ENCODE peak calls at places on chromosomes 6 and 20, in nine cellular contexts. H is AG10803, E is stomach, K is neural progenitor cell, V is H7, D is fibroblast of mammary gland, C is PC-3, A is GM12865, I is H1. M is an unnamed sample.

GRCh38 chr6:28838289-28838633 is 85.5 kb downstream of the TRIM27 start:
- DNase-seq in A (peak), I (no peak), E (peak), C (peak), V (no peak), K (peak), H (no peak), D (peak), M (peak)

GRCh38 chr6:119856136-119856535 is 506.6 kb upstream of the MAN1A1 start:
- DNase-seq in K (no peak), C (peak), I (no peak), E (no peak), H (no peak), V (no peak), D (no peak), A (peak), M (no peak)

GRCh38 chr6:28537509-28538140 is 11.9 kb downstream of the GPX5 start:
- DNase-seq in K (peak), I (peak), D (peak), E (no peak), A (peak), V (no peak), C (peak), H (no peak), M (no peak)

GRCh38 chr6:13765570-13765969 is 48.8 kb downstream of the MCUR1 start:
- DNase-seq in H (peak), D (peak), A (no peak), E (no peak), C (peak), I (no peak), K (no peak), V (no peak), M (no peak)

GRCh38 chr6:46011241-46012085 is 4.2 kb downstream of the CLIC5 start:
- DNase-seq in C (no peak), H (no peak), D (no peak), K (no peak), V (no peak), A (peak), E (peak), I (no peak), M (no peak)

GRCh38 chr6:19210849-19211590 is 626.1 kb upstream of the ID4 start:
- DNase-seq in H (no peak), V (peak), I (peak), E (no peak), D (no peak), A (peak), C (peak), K (peak), M (no peak)

GRCh38 chr6:112560651-112561050 is 213.5 kb downstream of the RFPL4B start:
- DNase-seq in E (no peak), D (no peak), K (peak), V (no peak), C (peak), A (peak), I (no peak), H (no peak), M (no peak)

GRCh38 chr6:144373195-144373594 is 88.1 kb downstream of the UTRN start:
- DNase-seq in D (no peak), V (no peak), A (no peak), I (no peak), H (no peak), K (no peak), E (no peak), C (no peak), M (no peak)

GRCh38 chr6:2505624-2506023 is 245.1 kb downstream of the MYLK4 start:
- DNase-seq in V (peak), H (no peak), K (peak), A (peak), I (no peak), D (peak), C (peak), E (no peak), M (no peak)

GRCh38 chr20:58630063-58630462 is 21.0 kb upstream of the STX16 start:
- DNase-seq in V (no peak), A (no peak), D (peak), E (no peak), H (peak), K (no peak), I (no peak), C (peak), M (no peak)

GRCh38 chr20:25058797-25059486 is 1.0 kb upstream of the ACSS1 start:
- DNase-seq in A (peak), V (peak), H (no peak), E (peak), C (peak), I (no peak), K (peak), D (no peak), M (no peak)

GRCh38 chr6:91697010-91697694 is 1110.3 kb upstream of the MAP3K7 start:
- DNase-seq in V (no peak), K (no peak), D (no peak), A (no peak), E (no peak), H (no peak), I (no peak), C (peak), M (no peak)

GRCh38 chr6:99814230-99814928 is 179.6 kb downstream of the MCHR2 start:
- DNase-seq in K (no peak), A (no peak), E (no peak), C (no peak), D (no peak), I (no peak), H (no peak), V (no peak), M (no peak)

GRCh38 chr20:6388666-6389197 is 265.9 kb upstream of the FERMT1 start:
- DNase-seq in V (no peak), D (no peak), E (no peak), C (no peak), K (no peak), A (no peak), I (no peak), H (no peak), M (no peak)

GRCh38 chr20:63191400-63191799 is 24.5 kb downstream of the YTHDF1 start:
- DNase-seq in V (no peak), H (no peak), E (peak), A (no peak), C (peak), D (no peak), K (no peak), I (no peak), M (no peak)

GRCh38 chr6:7098974-7099373 is 8.8 kb upstream of the RREB1 start:
- DNase-seq in D (no peak), K (no peak), E (no peak), I (no peak), V (no peak), H (no peak), C (no peak), A (no peak), M (no peak)

DNA sequence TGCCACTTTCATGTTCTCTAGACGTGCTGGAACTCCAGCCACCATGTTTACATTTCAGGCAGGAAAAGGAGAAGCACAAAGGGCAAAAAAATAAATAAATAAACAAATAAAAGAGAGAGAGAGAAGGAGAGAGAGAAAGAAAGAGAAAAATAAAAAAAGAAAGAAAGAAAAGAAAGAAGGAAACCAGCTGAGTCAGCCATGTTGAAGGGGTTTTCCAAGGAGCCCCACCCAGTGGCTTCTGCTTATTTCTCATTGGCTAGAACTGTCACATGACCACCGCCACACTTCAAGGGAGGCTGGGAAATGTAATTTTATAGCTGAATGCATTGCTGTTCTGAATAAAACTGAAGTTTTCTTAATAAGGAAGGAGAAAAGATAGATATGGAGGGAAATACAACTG is 71.1 kb downstream of the BFSP1 start:
- DNase-seq in C (no peak), K (no peak), A (no peak), H (no peak), V (no peak), D (no peak), I (no peak), E (no peak), M (no peak)
- H3K4me3 ChIP-seq in C (no peak), K (no peak), A (no peak), H (no peak), V (no peak), D (no peak), I (no peak), E (no peak), M (no peak)

GRCh38 chr20:33068251-33068939 is 11.0 kb upstream of the BPIFB4 start:
- DNase-seq in A (no peak), K (no peak), I (no peak), V (no peak), C (no peak), E (no peak), D (no peak), H (no peak), M (no peak)
- H3K4me3 ChIP-seq in A (no peak), K (no peak), I (no peak), V (no peak), C (no peak), E (no peak), D (no peak), H (no peak), M (no peak)

GRCh38 chr6:89117285-89118108 is at the start of gene SRSF12:
- DNase-seq in H (peak), V (peak), I (no peak), A (peak), C (no peak), E (peak), K (peak), D (no peak), M (no peak)

GRCh38 chr6:89116702-89117101 is 1.2 kb downstream of the SRSF12 start:
- DNase-seq in C (no peak), I (no peak), K (no peak), V (peak), H (no peak), D (no peak), E (no peak), A (no peak), M (no peak)

GRCh38 chr6:89110288-89110687 is 7.6 kb downstream of the SRSF12 start:
- DNase-seq in A (no peak), C (no peak), K (no peak), D (no peak), E (no peak), V (no peak), I (no peak), H (no peak), M (no peak)

DNA sequence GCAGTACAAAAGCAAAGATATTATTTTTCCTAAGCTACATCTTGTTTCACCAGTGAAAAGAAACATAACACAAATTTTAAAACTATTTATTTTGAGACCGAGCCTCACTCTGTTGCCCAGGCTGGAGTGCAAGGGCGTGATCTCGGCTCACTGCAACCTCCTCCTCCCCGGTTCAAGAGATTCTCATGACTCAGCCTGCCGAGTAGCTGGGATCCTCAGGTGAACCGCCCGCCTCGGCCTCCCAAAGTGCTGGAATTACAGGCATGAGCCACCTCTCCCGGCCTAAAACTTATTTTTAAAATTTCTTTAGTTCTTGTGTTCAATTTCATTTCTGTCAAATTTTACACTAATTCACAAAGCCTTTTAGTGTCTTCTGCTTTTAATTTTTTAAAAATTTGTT is 5.9 kb downstream of the SRSF12 start:
- DNase-seq in H (no peak), E (no peak), D (no peak), K (no peak), V (no peak), C (no peak), A (no peak), I (no peak), M (no peak)
- H3K4me3 ChIP-seq in H (no peak), E (no peak), D (no peak), K (no peak), V (no peak), C (no peak), A (no peak), I (no peak), M (no peak)

DNA sequence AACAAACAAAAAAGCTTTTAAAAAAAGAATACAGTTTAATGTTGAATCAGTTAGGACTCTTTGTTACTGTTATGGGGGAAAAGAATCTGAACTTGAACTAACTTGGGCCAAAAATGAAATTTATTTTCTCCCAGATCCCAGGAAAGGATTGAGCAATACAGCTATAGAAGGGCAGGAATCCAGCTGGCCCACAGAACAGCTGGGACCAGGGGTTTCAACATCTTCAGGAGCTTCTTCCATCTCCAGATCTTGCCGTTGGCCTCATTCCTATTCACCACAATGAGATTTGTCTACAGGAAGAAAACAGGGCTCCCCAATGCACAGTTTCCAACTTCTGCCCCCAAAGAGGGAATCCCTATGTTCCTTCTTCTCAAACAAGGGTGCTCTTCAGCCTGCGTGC is 43.2 kb upstream of the AKAP12 start:
- DNase-seq in I (no peak), C (no peak), E (peak), K (no peak), H (peak), A (no peak), V (no peak), D (peak), M (peak)
- H3K4me3 ChIP-seq in I (no peak), C (no peak), E (no peak), K (no peak), H (no peak), A (no peak), V (no peak), D (no peak), M (no peak)

GRCh38 chr20:61696181-61696735 is 369.4 kb downstream of the TAF4 start:
- DNase-seq in D (no peak), E (no peak), I (no peak), A (no peak), V (no peak), C (no peak), H (no peak), K (no peak), M (no peak)
- H3K4me3 ChIP-seq in D (no peak), E (no peak), I (no peak), A (no peak), V (no peak), C (no peak), H (no peak), K (no peak), M (no peak)

GRCh38 chr6:104473021-104473429 is 386.7 kb downstream of the HACE1 start:
- DNase-seq in A (no peak), D (no peak), K (peak), I (peak), C (no peak), H (no peak), E (no peak), V (peak), M (no peak)
- H3K4me3 ChIP-seq in A (no peak), D (no peak), K (no peak), I (no peak), C (no peak), H (no peak), E (no peak), V (no peak), M (no peak)

GRCh38 chr6:106167105-106167814 is 81.1 kb downstream of the PRDM1 start:
- DNase-seq in D (no peak), A (peak), H (no peak), E (no peak), I (no peak), V (no peak), C (no peak), K (peak), M (no peak)
- H3K4me3 ChIP-seq in D (no peak), A (no peak), H (no peak), E (no peak), I (no peak), V (no peak), C (no peak), K (peak), M (no peak)

M was measured in right atrium auricular region.